ENCODE peak calls at places on chromosomes 3 and 15, in nine cellular contexts. N, G, D, I, Y, L, C, O and J are unnamed samples.

GRCh38 chr15:78075490-78076230 is 1.9 kb downstream of the TBC1D2B start:
- DNase-seq in N (no peak), D (peak), C (no peak), Y (peak), I (peak), G (no peak), L (no peak), O (no peak), J (peak)

GRCh38 chr3:9384141-9384828 is 13.1 kb upstream of the SETD5 start:
- DNase-seq in O (no peak), Y (no peak), I (no peak), C (no peak), L (no peak), N (no peak), D (no peak), G (no peak), J (no peak)

GRCh38 chr3:139322346-139322745 is 21.5 kb upstream of the MRPS22 start:
- DNase-seq in Y (no peak), O (no peak), G (no peak), L (no peak), C (no peak), I (no peak), N (no peak), D (no peak), J (no peak)

GRCh38 chr3:134620476-134621115 is 30.2 kb downstream of the KY start:
- DNase-seq in D (peak), N (no peak), G (no peak), C (no peak), O (no peak), Y (no peak), L (no peak), I (no peak), J (no peak)

GRCh38 chr3:24365168-24365567 is 129.5 kb downstream of the THRB start:
- DNase-seq in L (peak), O (no peak), I (peak), C (no peak), G (no peak), Y (peak), N (no peak), D (no peak), J (peak)

GRCh38 chr15:88658972-88659931 is 20.4 kb downstream of the ISG20 start:
- DNase-seq in Y (no peak), I (peak), L (no peak), C (no peak), N (no peak), O (no peak), D (peak), G (no peak), J (no peak)

GRCh38 chr3:5016218-5017161 is 37.3 kb downstream of the BHLHE40 start:
- DNase-seq in O (peak), I (no peak), L (peak), N (peak), C (no peak), G (peak), D (no peak), Y (peak), J (no peak)

GRCh38 chr3:188979236-188979635 is 192.5 kb upstream of the TPRG1 start:
- DNase-seq in D (no peak), Y (no peak), O (no peak), C (no peak), G (no peak), L (no peak), I (no peak), N (no peak), J (no peak)

GRCh38 chr3:62370112-62371031 is 3.0 kb downstream of the FEZF2 start:
- DNase-seq in L (no peak), G (no peak), I (no peak), N (no peak), D (no peak), Y (no peak), O (no peak), C (no peak), J (no peak)

GRCh38 chr3:141859651-141860050 is 16.8 kb upstream of the ATP1B3 start:
- DNase-seq in L (no peak), N (no peak), Y (no peak), I (no peak), G (no peak), D (no peak), O (no peak), C (no peak), J (no peak)

GRCh38 chr15:68617001-68617400 is 38.2 kb downstream of the CORO2B start:
- DNase-seq in C (no peak), D (no peak), Y (no peak), G (no peak), O (no peak), N (no peak), I (no peak), L (no peak), J (no peak)

GRCh38 chr3:194933465-194933864 is 247.8 kb downstream of the FAM43A start:
- DNase-seq in D (no peak), N (no peak), G (no peak), C (no peak), L (no peak), O (no peak), Y (no peak), I (no peak), J (no peak)